ENCODE peak calls at places on chromosomes 5 and 9, in nine cellular contexts. Z is brain microvascular endothelial cell, U is bronchial epithelial cell, X is GM06990, H is stomach, Q is endodermal cell, C is tibial artery, M is choroid plexus epithelial cell, P is H1. L is an unnamed sample.

GRCh38 chr5:109365653-109366052 is 44.1 kb downstream of the PJA2 start:
- DNase-seq in X (no peak), Z (no peak), C (no peak), U (no peak), P (no peak), Q (no peak), M (no peak), H (no peak), L (peak)

GRCh38 chr5:82799346-82800077 is 277.7 kb downstream of the TMEM167A start:
- DNase-seq in U (no peak), H (no peak), P (no peak), C (no peak), Q (no peak), X (no peak), M (no peak), Z (no peak), L (peak)

GRCh38 chr5:386432-387341 is 56.3 kb upstream of the EXOC3 start:
- DNase-seq in X (no peak), U (no peak), Z (no peak), M (peak), P (no peak), Q (peak), C (no peak), H (no peak), L (no peak)

GRCh38 chr5:37326536-37326935 is 44.4 kb downstream of the NUP155 start:
- DNase-seq in H (no peak), X (no peak), U (no peak), C (no peak), P (no peak), M (no peak), Z (no peak), Q (no peak), L (no peak)

GRCh38 chr9:126146254-126147145 is 180.1 kb upstream of the MVB12B start:
- DNase-seq in P (peak), U (peak), X (peak), M (peak), Q (peak), H (peak), Z (no peak), C (no peak), L (no peak)

GRCh38 chr5:31561936-31562335 is 29.8 kb downstream of the C5orf22 start:
- DNase-seq in U (no peak), Z (no peak), Q (no peak), X (no peak), M (no peak), C (no peak), H (no peak), P (no peak), L (peak)

GRCh38 chr9:2469681-2470141 is 151.9 kb upstream of the VLDLR start:
- DNase-seq in Q (peak), X (no peak), C (no peak), U (no peak), H (peak), M (peak), P (peak), Z (no peak), L (peak)

GRCh38 chr5:115452083-115452482 is 92.5 kb downstream of the FEM1C start:
- DNase-seq in X (no peak), M (no peak), H (no peak), Z (no peak), P (no peak), C (no peak), U (no peak), Q (no peak), L (no peak)

GRCh38 chr9:106228861-106229260 is 534.5 kb downstream of the TMEM38B start:
- DNase-seq in Z (no peak), U (no peak), X (no peak), P (no peak), H (no peak), C (no peak), M (no peak), Q (no peak), L (no peak)

GRCh38 chr5:80466669-80467485 is 21.0 kb upstream of the FAM151B start:
- DNase-seq in Z (peak), U (peak), H (no peak), M (peak), X (no peak), P (no peak), C (no peak), Q (no peak), L (peak)

GRCh38 chr5:151612689-151613427 is 21.7 kb upstream of the FAT2 start:
- DNase-seq in H (no peak), C (no peak), Q (no peak), U (peak), X (peak), Z (no peak), M (peak), P (no peak), L (no peak)

GRCh38 chr5:168734657-168735344 is 155.6 kb upstream of the PANK3 start:
- DNase-seq in P (no peak), C (peak), X (no peak), M (peak), U (no peak), H (no peak), Z (peak), Q (no peak), L (peak)

GRCh38 chr9:10130061-10130675 is 482.6 kb downstream of the PTPRD start:
- DNase-seq in M (peak), H (no peak), Z (no peak), C (no peak), P (no peak), U (no peak), X (no peak), Q (no peak), L (no peak)

GRCh38 chr5:71658916-71659661 is 60.0 kb upstream of the CARTPT start:
- DNase-seq in Q (no peak), C (no peak), U (peak), M (peak), X (no peak), Z (no peak), P (no peak), H (no peak), L (peak)

GRCh38 chr9:14316574-14317304 is 2.8 kb upstream of the NFIB start:
- DNase-seq in Q (peak), X (no peak), M (no peak), Z (no peak), C (peak), P (no peak), H (no peak), U (no peak), L (no peak)

GRCh38 chr5:113295111-113295539 is 139.7 kb downstream of the TSSK1B start:
- DNase-seq in M (no peak), X (no peak), Q (no peak), U (no peak), H (no peak), P (no peak), Z (no peak), C (no peak), L (no peak)

GRCh38 chr5:93594591-93595419 is 11.8 kb downstream of the NR2F1 start:
- DNase-seq in H (no peak), P (no peak), X (no peak), Z (no peak), C (no peak), M (peak), U (no peak), Q (peak), L (no peak)

GRCh38 chr9:89425024-89425805 is 72.7 kb downstream of the SEMA4D start:
- DNase-seq in M (peak), P (no peak), H (no peak), U (no peak), Z (no peak), X (no peak), C (no peak), Q (no peak), L (no peak)

GRCh38 chr9:132877818-132878694 is at the start of gene AK8:
- DNase-seq in M (peak), Z (peak), P (no peak), Q (peak), H (peak), C (peak), U (no peak), X (peak), L (peak)

GRCh38 chr5:96702503-96703383 is 40.6 kb downstream of the CAST start:
- DNase-seq in Z (peak), U (peak), Q (peak), H (peak), P (no peak), X (peak), C (peak), M (peak), L (peak)

GRCh38 chr5:31860726-31861432 is 221.9 kb downstream of the PDZD2 start:
- DNase-seq in X (no peak), H (no peak), C (no peak), Q (peak), M (no peak), U (peak), P (no peak), Z (no peak), L (no peak)

GRCh38 chr9:92974161-92974661 is 26.9 kb downstream of the FGD3 start:
- DNase-seq in H (no peak), X (no peak), U (no peak), Z (no peak), P (no peak), M (no peak), Q (no peak), C (peak), L (no peak)

GRCh38 chr5:68193481-68194036 is 22.0 kb upstream of the PIK3R1 start:
- DNase-seq in U (peak), Z (peak), M (peak), C (no peak), X (no peak), Q (peak), P (no peak), H (no peak), L (no peak)

GRCh38 chr9:136122425-136123383 is 4.0 kb upstream of the TMEM250 start:
- DNase-seq in P (no peak), X (peak), M (peak), Z (peak), U (no peak), Q (peak), C (peak), H (peak), L (peak)

GRCh38 chr5:66307647-66308257 is 163.7 kb downstream of the SREK1 start:
- DNase-seq in H (no peak), C (no peak), Q (no peak), M (peak), P (no peak), X (no peak), U (peak), Z (peak), L (peak)

GRCh38 chr9:131960805-131961495 is 118.7 kb downstream of the MED27 start:
- DNase-seq in Q (no peak), P (no peak), Z (no peak), C (no peak), H (no peak), M (no peak), X (no peak), U (no peak), L (no peak)

GRCh38 chr5:98905857-98906688 is 22.7 kb downstream of the CHD1 start:
- DNase-seq in Q (no peak), Z (no peak), P (no peak), C (no peak), M (peak), H (no peak), U (peak), X (peak), L (peak)

GRCh38 chr9:36903541-36904435 is 130.3 kb downstream of the PAX5 start:
- DNase-seq in P (no peak), H (peak), M (peak), Z (peak), X (no peak), C (no peak), U (peak), Q (peak), L (peak)

GRCh38 chr9:98881836-98882568 is 61.7 kb upstream of the COL15A1 start:
- DNase-seq in Q (no peak), U (no peak), Z (no peak), C (no peak), M (no peak), H (no peak), X (no peak), P (no peak), L (peak)

GRCh38 chr9:35649431-35650340 is 1.0 kb downstream of the SIT1 start:
- DNase-seq in H (no peak), P (no peak), Q (no peak), U (no peak), X (peak), M (no peak), Z (no peak), C (peak), L (no peak)

GRCh38 chr9:107430071-107430470 is 59.5 kb downstream of the KLF4 start:
- DNase-seq in C (no peak), M (no peak), Z (no peak), Q (no peak), X (no peak), H (no peak), U (no peak), P (no peak), L (no peak)

GRCh38 chr9:116342071-116342470 is 188.5 kb downstream of the PAPPA start:
- DNase-seq in Z (no peak), H (no peak), Q (no peak), C (no peak), P (no peak), X (no peak), M (no peak), U (no peak), L (peak)

GRCh38 chr5:9765421-9765820 is 135.3 kb upstream of the TAS2R1 start:
- DNase-seq in C (no peak), X (no peak), H (no peak), U (no peak), Q (no peak), M (peak), P (no peak), Z (peak), L (peak)

GRCh38 chr9:31582071-31582470 is 802.4 kb upstream of the ACO1 start:
- DNase-seq in Z (no peak), U (no peak), P (no peak), M (no peak), H (no peak), C (no peak), X (no peak), Q (no peak), L (no peak)

GRCh38 chr5:131279209-131279608 is 15.4 kb downstream of the CDC42SE2 start:
- DNase-seq in U (no peak), C (no peak), Z (no peak), P (no peak), X (peak), M (no peak), H (no peak), Q (no peak), L (no peak)

GRCh38 chr5:99000878-99001277 is 72.1 kb upstream of the CHD1 start:
- DNase-seq in Q (no peak), X (no peak), Z (no peak), P (no peak), U (peak), H (no peak), M (peak), C (no peak), L (no peak)

GRCh38 chr9:28206280-28206679 is 633.0 kb upstream of the C9orf72 start:
- DNase-seq in Z (no peak), P (no peak), U (no peak), C (no peak), M (no peak), Q (no peak), H (no peak), X (no peak), L (no peak)
- TF ChIP-seq CTCF in Z (no peak), P (no peak), U (no peak), C (no peak), M (no peak), Q (no peak), H (no peak), X (no peak), L (no peak)

DNA sequence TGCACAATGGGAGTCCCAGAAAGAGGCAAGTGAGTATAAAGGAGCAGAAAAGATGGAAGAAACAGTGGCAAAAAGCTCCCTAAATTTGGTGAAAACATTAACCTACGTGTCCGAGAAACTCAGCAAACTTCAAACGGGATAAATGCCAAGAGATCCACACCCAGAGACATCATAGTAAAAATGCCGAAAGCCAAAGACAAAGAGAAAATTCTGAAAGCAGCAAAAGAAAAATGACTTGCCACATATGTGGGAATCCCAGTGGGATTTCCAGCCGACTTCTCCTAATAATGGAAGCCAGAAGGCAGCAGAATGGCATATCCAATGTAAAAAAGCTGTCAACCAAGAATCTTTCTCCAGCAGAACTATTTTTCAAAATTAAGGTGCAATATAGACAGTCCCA is 101.2 kb downstream of the ADAMTS2 start:
- DNase-seq in P (no peak), U (no peak), C (peak), Z (no peak), M (no peak), X (no peak), H (no peak), Q (no peak), L (peak)
- H3K4me3 ChIP-seq in P (no peak), U (no peak), C (no peak), Z (no peak), M (no peak), X (no peak), H (no peak), Q (no peak), L (no peak)

GRCh38 chr9:74285075-74285474 is 212.1 kb upstream of the RORB start:
- DNase-seq in P (no peak), U (peak), M (peak), Q (no peak), X (no peak), C (no peak), H (no peak), Z (no peak), L (no peak)

GRCh38 chr9:74277532-74277931 is 219.6 kb upstream of the RORB start:
- DNase-seq in Q (no peak), U (no peak), X (peak), Z (no peak), M (no peak), H (no peak), P (no peak), C (no peak), L (no peak)

GRCh38 chr9:74282526-74283253 is 214.4 kb upstream of the RORB start:
- DNase-seq in U (no peak), P (no peak), M (no peak), Q (no peak), H (no peak), X (no peak), Z (no peak), C (no peak), L (no peak)

GRCh38 chr9:74284596-74284995 is 212.5 kb upstream of the RORB start:
- DNase-seq in C (no peak), P (no peak), M (no peak), Z (no peak), U (peak), H (no peak), X (no peak), Q (no peak), L (no peak)

DNA sequence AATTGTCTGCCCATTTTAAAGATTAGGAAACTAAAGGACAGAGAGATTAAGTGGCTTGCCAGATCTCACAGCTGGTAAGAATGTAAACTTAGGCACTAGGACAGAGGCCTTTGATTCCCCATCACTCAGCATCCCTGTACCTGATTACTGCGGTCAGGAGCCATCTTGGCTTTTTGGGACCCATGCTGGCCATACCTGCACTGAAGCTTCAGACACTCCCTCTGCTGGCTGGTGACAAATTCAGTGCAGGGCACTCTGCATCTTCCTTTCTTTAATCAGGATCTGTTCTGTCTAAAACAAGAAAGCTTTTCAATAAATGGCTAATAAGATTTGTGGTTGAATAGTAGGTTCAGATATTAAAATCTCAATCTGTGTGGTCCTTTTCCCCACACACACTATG is 215.5 kb upstream of the RORB start:
- DNase-seq in U (peak), M (no peak), Z (no peak), P (no peak), H (no peak), Q (peak), X (no peak), C (no peak), L (no peak)
- TF ChIP-seq CTCF in U (peak), M (peak), Z (peak), P (peak), H (no peak), Q (peak), X (peak), C (no peak), L (no peak)

GRCh38 chr9:112841261-112841660 is 49.4 kb downstream of the SLC46A2 start:
- DNase-seq in Z (no peak), X (no peak), P (no peak), U (no peak), C (no peak), H (no peak), Q (no peak), M (no peak), L (no peak)
- H3K4me3 ChIP-seq in Z (no peak), X (no peak), P (no peak), U (no peak), C (no peak), H (no peak), Q (no peak), M (no peak), L (no peak)

GRCh38 chr9:127396808-127397721 is at the start of gene SLC2A8:
- DNase-seq in U (peak), Q (peak), X (peak), M (peak), P (peak), C (peak), H (peak), Z (peak), L (peak)

GRCh38 chr9:127398715-127399400 is 1.9 kb downstream of the SLC2A8 start:
- DNase-seq in M (no peak), P (no peak), Z (no peak), U (no peak), Q (no peak), H (no peak), X (no peak), C (no peak), L (no peak)

GRCh38 chr9:127396253-127396807 is 639 bp upstream of the SLC2A8 start:
- DNase-seq in U (no peak), M (no peak), X (no peak), Z (no peak), C (peak), P (no peak), H (no peak), Q (no peak), L (no peak)

GRCh38 chr9:127399736-127400269 is 2.8 kb downstream of the SLC2A8 start:
- DNase-seq in H (no peak), P (no peak), Z (no peak), C (no peak), U (no peak), M (no peak), X (no peak), Q (no peak), L (no peak)

GRCh38 chr9:127397722-127398647 is 1.0 kb downstream of the SLC2A8 start:
- DNase-seq in Q (peak), Z (peak), X (peak), U (peak), M (peak), H (peak), P (no peak), C (peak), L (peak)
- TF ChIP-seq CTCF in Q (peak), Z (peak), X (peak), U (peak), M (peak), H (no peak), P (peak), C (peak), L (peak)

GRCh38 chr9:134136117-134136996 is 475 bp downstream of the WDR5 start:
- DNase-seq in X (peak), P (no peak), Z (no peak), M (peak), Q (peak), H (no peak), U (no peak), C (no peak), L (no peak)

GRCh38 chr9:134139081-134139480 is 3.2 kb downstream of the WDR5 start:
- DNase-seq in C (no peak), M (peak), X (no peak), U (no peak), Z (no peak), H (no peak), Q (no peak), P (no peak), L (peak)

GRCh38 chr9:134135343-134136116 is at the start of gene WDR5:
- DNase-seq in P (peak), U (peak), X (peak), M (peak), Z (peak), H (peak), C (peak), Q (peak), L (peak)

GRCh38 chr9:134136997-134137302 is 1.1 kb downstream of the WDR5 start:
- DNase-seq in Z (no peak), X (no peak), P (no peak), C (no peak), Q (no peak), M (no peak), H (no peak), U (no peak), L (no peak)

DNA sequence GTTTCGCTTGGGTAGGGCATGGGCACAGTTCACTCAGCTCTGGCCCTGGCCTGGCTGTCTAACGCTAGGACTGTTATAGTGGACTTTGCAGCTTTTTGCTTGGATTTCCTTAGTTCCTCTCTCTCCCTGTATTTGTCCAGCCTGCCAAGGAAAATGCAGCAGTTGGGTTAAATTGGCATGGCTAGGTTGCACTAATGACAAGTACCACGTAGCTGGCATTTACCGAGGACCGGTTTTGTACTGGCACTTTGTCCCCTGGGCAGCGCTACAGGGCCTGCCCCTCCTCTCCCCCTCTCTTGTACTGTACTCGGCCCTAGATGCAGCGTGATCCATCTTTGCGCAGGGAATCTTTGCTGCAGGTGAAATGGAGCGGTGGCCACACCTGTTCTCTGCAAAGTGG is 2.4 kb downstream of the WDR5 start:
- DNase-seq in Z (no peak), X (no peak), P (no peak), C (no peak), H (peak), M (no peak), U (no peak), Q (no peak), L (no peak)
- H3K4me3 ChIP-seq in Z (no peak), X (no peak), P (no peak), C (no peak), H (peak), M (no peak), U (no peak), Q (no peak), L (peak)

L was measured in AG10803.